ENCODE peak calls at places on chromosomes 2 and 18, in ten cellular contexts. Q is stomach, M is PC-9, J is aorta, E is cardiac muscle cell, H is IMR-90, Z is lung, X is mesendoderm, N is GM12878, F is tibial nerve. B is an unnamed sample. For H3K4me1 and H3K36me3, the result is how much of the 10 kb centered on the place peaks cover.

GRCh38 chr2:46770622-46771021 is 145.0 kb downstream of the MCFD2 start:
- DNase-seq in Q (no peak), M (no peak), J (no peak), E (no peak), H (peak), Z (no peak), X (no peak), N (no peak), F (no peak), B (no peak)

GRCh38 chr2:11102956-11103860 is 52.1 kb upstream of the SLC66A3 start:
- DNase-seq in Q (no peak), M (no peak), J (no peak), E (no peak), H (no peak), Z (no peak), X (no peak), N (no peak), F (no peak), B (no peak)

GRCh38 chr2:136394136-136395060 is 276.4 kb upstream of the CXCR4 start:
- DNase-seq in Q (no peak), M (no peak), J (no peak), E (no peak), H (no peak), Z (no peak), X (no peak), N (no peak), F (no peak), B (no peak)

GRCh38 chr2:186648130-186648529 is 45.7 kb upstream of the FAM171B start:
- DNase-seq in Q (no peak), M (no peak), J (no peak), E (no peak), H (peak), Z (no peak), X (no peak), N (no peak), F (no peak), B (peak)

GRCh38 chr2:157890960-157891629 is 15.0 kb upstream of the ACVR1 start:
- DNase-seq in Q (no peak), M (no peak), J (no peak), E (no peak), H (no peak), Z (no peak), X (no peak), N (no peak), F (no peak), B (no peak)

GRCh38 chr18:70072678-70073077 is 125.0 kb upstream of the CD226 start:
- DNase-seq in Q (no peak), M (no peak), J (no peak), E (peak), H (peak), Z (no peak), X (peak), N (no peak), F (no peak), B (peak)

GRCh38 chr2:113117594-113118262 is 9.7 kb upstream of the IL1RN start:
- DNase-seq in Q (peak), M (peak), J (no peak), E (no peak), H (peak), Z (peak), X (no peak), N (no peak), F (no peak), B (peak)

GRCh38 chr2:4219571-4219970 is 516.2 kb downstream of the DCDC2C start:
- DNase-seq in Q (no peak), M (no peak), J (no peak), E (peak), H (no peak), Z (no peak), X (no peak), N (no peak), F (no peak), B (no peak)

GRCh38 chr2:226782092-226782713 is 17.4 kb downstream of the IRS1 start:
- DNase-seq in Q (no peak), M (no peak), J (no peak), E (no peak), H (peak), Z (no peak), X (no peak), N (no peak), F (no peak), B (no peak)

GRCh38 chr2:191578031-191578430 is 99.9 kb upstream of the NABP1 start:
- DNase-seq in Q (no peak), M (no peak), J (no peak), E (no peak), H (no peak), Z (no peak), X (no peak), N (no peak), F (no peak), B (peak)

GRCh38 chr2:241803387-241804325 is 5.3 kb upstream of the NEU4 start:
- DNase-seq in Q (no peak), M (peak), J (peak), E (peak), H (peak), Z (no peak), X (no peak), N (no peak), F (peak), B (no peak)
- H3K4me1 ChIP-seq in Q (under half), M (under half), J (under half), E (under half), H (under half), Z (under half), X (under half), N (under half), F (under half), B (under half)

DNA sequence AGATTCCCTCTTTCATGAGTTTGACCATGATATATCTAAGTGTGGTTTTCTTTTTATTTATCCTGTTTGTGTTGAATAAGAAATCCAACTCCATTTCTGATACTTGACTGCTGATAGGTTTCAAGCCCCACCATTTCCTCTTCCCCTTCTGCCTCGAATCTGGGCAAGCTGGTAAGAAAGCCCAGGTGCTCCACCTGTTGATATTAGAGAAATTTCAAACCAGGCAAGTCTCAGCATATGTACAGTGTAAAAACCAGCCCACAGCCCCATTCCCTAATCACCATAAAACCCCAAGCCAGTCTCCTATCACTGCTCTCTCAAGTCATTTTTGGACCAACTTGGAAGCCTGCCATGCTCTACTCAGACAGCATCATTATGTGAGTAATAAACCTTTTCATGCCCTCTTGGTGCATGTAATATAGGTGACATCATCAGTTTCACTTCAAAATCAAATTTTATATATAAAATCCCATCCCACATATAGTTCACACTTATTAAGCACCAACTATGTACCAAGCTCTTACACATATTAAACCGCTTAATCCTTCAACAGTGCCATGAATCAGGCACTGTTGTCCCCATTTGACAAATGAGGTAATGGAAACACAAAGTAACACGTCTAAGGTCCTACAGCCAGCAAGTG is 46.6 kb downstream of the SMAD2 start:
- DNase-seq in Q (no peak), M (no peak), J (no peak), E (no peak), H (peak), Z (no peak), X (no peak), N (no peak), F (no peak), B (peak)
- H3K36me3 ChIP-seq in Q (under half), M (under half), J (under half), E (under half), H (under half), Z (under half), X (under half), N (under half), F (under half), B (under half)

GRCh38 chr18:44941519-44941918 is 260.8 kb downstream of the SETBP1 start:
- DNase-seq in Q (no peak), M (no peak), J (no peak), E (no peak), H (no peak), Z (no peak), X (no peak), N (no peak), F (no peak), B (no peak)
- H3K4me1 ChIP-seq in Q (under half), M (under half), J (under half), E (under half), H (under half), Z (under half), X (under half), N (under half), F (under half), B (under half)

DNA sequence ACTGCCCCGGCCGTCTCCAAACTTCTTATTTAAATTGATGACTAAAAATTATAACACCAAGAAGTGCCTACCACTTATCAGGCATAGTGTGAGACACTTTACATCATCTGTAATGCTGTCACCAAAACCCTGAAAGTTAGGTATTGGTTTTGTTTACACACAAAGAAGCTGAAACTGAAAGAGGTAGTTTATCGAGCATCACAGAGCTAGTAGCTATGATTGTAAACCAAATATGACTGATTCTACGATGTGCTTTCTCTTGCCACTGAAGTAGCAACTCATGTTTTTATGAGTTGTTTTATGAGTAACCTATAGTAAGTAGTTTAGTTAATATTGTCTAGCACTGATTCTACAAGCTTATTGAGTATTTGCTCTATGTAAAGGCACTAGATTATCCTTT is 31.5 kb downstream of the DYNC1I2 start:
- DNase-seq in Q (no peak), M (no peak), J (no peak), E (no peak), H (no peak), Z (no peak), X (no peak), N (no peak), F (no peak), B (no peak)
- H3K36me3 ChIP-seq in Q (under half), M (under half), J (under half), E (under half), H (under half), Z (under half), X (under half), N (under half), F (half or more), B (under half)

GRCh38 chr2:239343946-239344856 is 56.6 kb downstream of the HDAC4 start:
- DNase-seq in Q (no peak), M (no peak), J (no peak), E (no peak), H (no peak), Z (no peak), X (no peak), N (no peak), F (no peak), B (no peak)

GRCh38 chr2:239344857-239345216 is 56.0 kb downstream of the HDAC4 start:
- DNase-seq in Q (peak), M (no peak), J (no peak), E (no peak), H (no peak), Z (no peak), X (no peak), N (no peak), F (no peak), B (no peak)

GRCh38 chr2:239348563-239349447 is 52.0 kb downstream of the HDAC4 start:
- DNase-seq in Q (no peak), M (no peak), J (no peak), E (no peak), H (no peak), Z (no peak), X (no peak), N (no peak), F (no peak), B (no peak)

GRCh38 chr2:239345251-239345650 is 55.6 kb downstream of the HDAC4 start:
- DNase-seq in Q (no peak), M (no peak), J (no peak), E (no peak), H (no peak), Z (no peak), X (no peak), N (no peak), F (no peak), B (no peak)

DNA sequence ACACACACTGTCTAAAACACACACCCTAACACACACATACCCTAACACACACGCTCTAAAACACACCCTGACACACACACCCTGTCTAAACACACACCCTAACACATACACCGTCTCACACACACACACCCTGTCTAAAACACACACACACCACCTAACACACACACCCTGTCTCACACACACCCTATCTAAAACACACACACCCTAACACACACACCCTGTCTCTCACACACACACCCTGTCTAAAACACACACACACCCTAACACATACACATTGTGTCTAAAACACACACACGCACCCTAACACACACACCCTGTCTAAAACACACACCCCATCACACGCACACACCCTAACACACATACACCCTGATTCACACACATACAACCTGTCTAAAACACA is 54.1 kb downstream of the HDAC4 start:
- DNase-seq in Q (no peak), M (no peak), J (no peak), E (no peak), H (no peak), Z (no peak), X (no peak), N (no peak), F (no peak), B (no peak)
- H3K4me1 ChIP-seq in Q (under half), M (under half), J (under half), E (under half), H (under half), Z (under half), X (under half), N (under half), F (under half), B (under half)

GRCh38 chr2:237498341-237498740 is 11.3 kb downstream of the MLPH start:
- DNase-seq in Q (no peak), M (no peak), J (no peak), E (no peak), H (no peak), Z (no peak), X (no peak), N (no peak), F (no peak), B (no peak)

GRCh38 chr2:237495521-237496117 is 8.6 kb downstream of the MLPH start:
- DNase-seq in Q (no peak), M (no peak), J (no peak), E (no peak), H (no peak), Z (no peak), X (no peak), N (no peak), F (no peak), B (no peak)

GRCh38 chr2:237497820-237498128 is 10.7 kb downstream of the MLPH start:
- DNase-seq in Q (no peak), M (no peak), J (no peak), E (no peak), H (peak), Z (peak), X (no peak), N (no peak), F (peak), B (no peak)

GRCh38 chr2:237496428-237496827 is 9.4 kb downstream of the MLPH start:
- DNase-seq in Q (no peak), M (no peak), J (no peak), E (no peak), H (no peak), Z (no peak), X (peak), N (no peak), F (no peak), B (no peak)

DNA sequence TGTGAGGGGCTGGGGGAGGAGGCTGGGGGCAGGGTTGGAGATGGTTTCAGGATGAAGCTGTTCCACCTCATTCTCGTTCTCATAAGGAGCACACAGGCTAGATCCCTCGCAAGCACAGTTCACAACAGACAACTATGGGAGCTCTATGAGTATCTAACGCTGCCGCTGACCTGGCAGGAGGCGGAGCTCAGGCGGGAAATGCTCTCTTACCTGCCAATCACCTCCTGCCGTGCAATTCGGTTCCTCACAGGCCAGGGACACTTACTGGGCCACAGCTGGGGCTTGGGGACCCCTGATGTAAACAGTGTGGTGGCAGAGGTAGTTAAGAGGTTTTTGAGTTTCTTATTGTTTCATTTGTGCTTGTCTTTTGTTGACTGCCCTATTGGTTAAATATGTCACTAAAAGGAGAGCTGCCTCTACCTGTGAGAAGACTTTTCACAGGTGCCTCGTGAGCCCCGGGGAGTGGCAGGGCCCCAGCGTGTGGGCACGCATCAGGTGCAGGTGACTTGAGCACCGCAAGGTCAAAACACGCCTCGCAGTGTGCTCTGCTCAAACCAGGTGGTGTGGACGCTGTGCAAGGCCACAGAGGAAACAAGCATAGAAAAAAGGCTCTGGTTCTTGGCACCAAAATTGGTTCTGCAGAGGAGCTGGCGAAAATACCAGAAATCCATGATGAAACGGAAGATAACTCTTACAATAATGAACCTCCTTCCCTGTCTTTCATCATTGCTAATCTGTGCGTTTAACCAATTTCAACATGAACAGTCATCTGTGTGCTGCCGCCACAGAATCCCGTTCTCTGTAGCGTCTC is 10.2 kb downstream of the MLPH start:
- DNase-seq in Q (peak), M (no peak), J (no peak), E (no peak), H (no peak), Z (no peak), X (peak), N (no peak), F (no peak), B (no peak)
- H3K36me3 ChIP-seq in Q (under half), M (half or more), J (under half), E (under half), H (under half), Z (under half), X (under half), N (under half), F (under half), B (half or more)

DNA sequence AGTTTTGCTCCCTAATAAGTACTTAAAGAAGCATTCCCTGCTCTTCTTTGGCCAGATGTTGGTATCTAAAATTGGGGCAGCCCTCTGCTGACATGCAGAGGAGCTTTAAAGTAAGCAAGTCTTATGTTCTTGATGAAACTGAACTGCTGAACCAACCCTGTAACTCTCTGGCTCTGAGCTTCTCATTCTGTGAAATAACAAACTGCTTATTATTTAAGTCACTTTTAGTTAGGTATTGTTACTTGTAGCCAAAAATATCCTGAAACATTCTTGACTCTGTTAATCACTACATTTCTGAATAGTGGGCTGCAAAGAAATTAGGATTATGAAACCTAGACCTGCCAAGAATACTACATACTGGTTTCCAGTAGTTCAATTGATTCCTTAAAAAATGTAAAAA is 15.5 kb downstream of the PPP3R1 start:
- DNase-seq in Q (no peak), M (no peak), J (no peak), E (no peak), H (peak), Z (no peak), X (no peak), N (no peak), F (no peak), B (no peak)
- H3K4me1 ChIP-seq in Q (half or more), M (under half), J (under half), E (under half), H (under half), Z (under half), X (under half), N (under half), F (half or more), B (under half)

GRCh38 chr2:95143838-95144237 is 15.8 kb downstream of the ZNF514 start:
- DNase-seq in Q (no peak), M (no peak), J (no peak), E (no peak), H (no peak), Z (no peak), X (no peak), N (no peak), F (no peak), B (no peak)

GRCh38 chr2:95149397-95149984 is 10.2 kb downstream of the ZNF514 start:
- DNase-seq in Q (no peak), M (no peak), J (no peak), E (no peak), H (no peak), Z (no peak), X (peak), N (no peak), F (no peak), B (no peak)
- H3K36me3 ChIP-seq in Q (under half), M (under half), J (under half), E (under half), H (half or more), Z (half or more), X (under half), N (under half), F (half or more), B (half or more)

GRCh38 chr18:9741821-9742541 is 33.9 kb downstream of the RAB31 start:
- DNase-seq in Q (no peak), M (peak), J (peak), E (peak), H (no peak), Z (no peak), X (peak), N (no peak), F (no peak), B (peak)

GRCh38 chr18:9739516-9739915 is 31.4 kb downstream of the RAB31 start:
- DNase-seq in Q (no peak), M (no peak), J (no peak), E (no peak), H (no peak), Z (no peak), X (peak), N (no peak), F (no peak), B (no peak)

GRCh38 chr18:9742588-9743131 is 34.6 kb downstream of the RAB31 start:
- DNase-seq in Q (no peak), M (peak), J (no peak), E (no peak), H (peak), Z (no peak), X (peak), N (no peak), F (no peak), B (peak)

GRCh38 chr18:9740076-9740475 is 32.0 kb downstream of the RAB31 start:
- DNase-seq in Q (no peak), M (no peak), J (no peak), E (no peak), H (no peak), Z (no peak), X (no peak), N (no peak), F (no peak), B (peak)

GRCh38 chr18:9741461-9741820 is 33.3 kb downstream of the RAB31 start:
- DNase-seq in Q (no peak), M (no peak), J (no peak), E (no peak), H (no peak), Z (no peak), X (no peak), N (no peak), F (no peak), B (no peak)
- H3K4me1 ChIP-seq in Q (under half), M (half or more), J (under half), E (under half), H (under half), Z (under half), X (under half), N (under half), F (half or more), B (half or more)

GRCh38 chr2:28796620-28797019 is 14.0 kb upstream of the SPDYA start:
- DNase-seq in Q (no peak), M (no peak), J (no peak), E (no peak), H (no peak), Z (no peak), X (no peak), N (no peak), F (no peak), B (no peak)
- H3K36me3 ChIP-seq in Q (under half), M (half or more), J (under half), E (half or more), H (under half), Z (under half), X (under half), N (under half), F (half or more), B (half or more)